ENCODE peak calls at places on chromosomes 13 and 19, in five cellular contexts. I is cardiac muscle cell, O is spleen, Z is fibroblast of lung, H is colonic mucosa. X is an unnamed sample. For H3K4me1, the result is how much of the 10 kb centered on the place peaks cover.

GRCh38 chr13:31588331-31588730 is 151.0 kb upstream of the RXFP2 start:
- DNase-seq in I (no peak), O (no peak), Z (no peak), H (peak), X (no peak)

GRCh38 chr13:104006625-104007061 is 940.4 kb upstream of the SLC10A2 start:
- DNase-seq in I (peak), O (no peak), Z (peak), H (no peak), X (no peak)

GRCh38 chr13:98233127-98233526 is 56.1 kb upstream of the RNF113B start:
- DNase-seq in I (no peak), O (no peak), Z (no peak), H (no peak), X (no peak)

GRCh38 chr13:74825170-74825948 is 656.6 kb downstream of the TBC1D4 start:
- DNase-seq in I (peak), O (no peak), Z (peak), H (no peak), X (no peak)

GRCh38 chr19:19410553-19411550 is 5.4 kb downstream of the GATAD2A start:
- DNase-seq in I (no peak), O (peak), Z (no peak), H (no peak), X (no peak)

GRCh38 chr19:54882758-54883157 is 8.7 kb downstream of the FCAR start:
- DNase-seq in I (no peak), O (no peak), Z (no peak), H (no peak), X (no peak)

GRCh38 chr13:30705672-30706071 is 29.7 kb upstream of the ALOX5AP start:
- DNase-seq in I (no peak), O (no peak), Z (no peak), H (no peak), X (no peak)

GRCh38 chr19:29505034-29505824 is 20.6 kb upstream of the VSTM2B start:
- DNase-seq in I (no peak), O (peak), Z (no peak), H (no peak), X (no peak)

GRCh38 chr13:46575843-46576242 is 22.9 kb downstream of the LRCH1 start:
- DNase-seq in I (peak), O (no peak), Z (peak), H (no peak), X (no peak)

GRCh38 chr13:105979131-105979530 is 556.3 kb downstream of the EFNB2 start:
- DNase-seq in I (no peak), O (no peak), Z (no peak), H (no peak), X (no peak)

GRCh38 chr13:29761160-29761559 is 89.3 kb downstream of the UBL3 start:
- DNase-seq in I (no peak), O (no peak), Z (no peak), H (no peak), X (no peak)

GRCh38 chr13:82654851-82655517 is 1227.3 kb downstream of the SLITRK1 start:
- DNase-seq in I (peak), O (no peak), Z (peak), H (peak), X (no peak)

GRCh38 chr13:40386586-40386985 is 279.9 kb downstream of the FOXO1 start:
- DNase-seq in I (no peak), O (no peak), Z (no peak), H (no peak), X (no peak)
- H3K4me1 ChIP-seq in I (under half), O (under half), Z (under half), H (under half), X (under half)

GRCh38 chr19:3042545-3043267 is 13.6 kb upstream of the TLE2 start:
- DNase-seq in I (no peak), O (no peak), Z (no peak), H (no peak), X (no peak)

GRCh38 chr19:3039641-3040077 is 10.6 kb upstream of the TLE2 start:
- DNase-seq in I (no peak), O (no peak), Z (no peak), H (no peak), X (no peak)

GRCh38 chr19:3039125-3039524 is 10.0 kb upstream of the TLE2 start:
- DNase-seq in I (no peak), O (no peak), Z (no peak), H (no peak), X (no peak)

GRCh38 chr19:3041756-3042517 is 12.9 kb upstream of the TLE2 start:
- DNase-seq in I (no peak), O (no peak), Z (no peak), H (no peak), X (no peak)

DNA sequence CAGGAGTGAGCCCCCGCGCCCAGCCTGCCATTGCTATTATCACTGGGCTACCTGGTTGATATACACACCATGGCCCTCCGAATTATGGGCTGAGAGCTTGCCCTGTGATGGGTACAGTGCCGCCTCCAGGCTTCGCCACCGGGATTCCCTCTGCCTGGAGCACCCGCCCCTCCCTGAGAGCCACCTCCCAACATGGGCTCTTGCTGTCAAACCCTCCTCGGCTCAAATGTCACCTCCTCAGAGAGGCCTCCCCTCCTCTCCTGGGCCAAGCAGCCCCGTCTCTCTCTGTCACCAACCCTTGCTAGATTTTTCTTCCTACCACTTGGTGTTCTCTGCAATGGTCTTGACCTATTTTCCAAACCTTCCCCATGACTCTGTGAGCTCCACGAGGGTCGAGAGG is 12.2 kb upstream of the TLE2 start:
- DNase-seq in I (no peak), O (no peak), Z (no peak), H (no peak), X (no peak)
- H3K27ac ChIP-seq in I (no peak), O (peak), Z (no peak), H (no peak), X (no peak)

DNA sequence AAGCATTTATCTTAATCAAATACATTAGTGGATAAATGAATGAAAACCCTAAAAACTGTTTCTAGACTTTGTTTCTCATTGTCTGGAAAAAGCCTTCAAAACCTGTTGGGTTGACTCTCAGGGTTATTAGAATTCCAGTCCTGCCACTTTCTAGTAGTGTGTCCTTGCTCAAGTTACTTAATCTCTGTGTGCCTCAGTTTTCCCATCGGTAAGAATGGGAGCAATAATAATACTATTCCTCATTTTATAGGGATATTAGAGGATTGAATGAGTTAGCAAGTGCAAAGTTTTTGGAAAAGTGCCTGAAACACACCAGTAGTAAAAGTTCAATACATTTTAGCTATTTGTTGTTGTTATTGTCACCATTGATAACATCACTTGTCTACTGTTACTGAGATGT is 2.9 kb downstream of the URAD start:
- DNase-seq in I (no peak), O (no peak), Z (no peak), H (no peak), X (no peak)
- H3K4me1 ChIP-seq in I (under half), O (under half), Z (under half), H (under half), X (under half)

GRCh38 chr19:18173572-18174294 is at the start of gene IFI30:
- DNase-seq in I (peak), O (peak), Z (no peak), H (peak), X (no peak)
- H3K27ac ChIP-seq in I (no peak), O (peak), Z (no peak), H (peak), X (no peak)